ENCODE peak calls at places on chromosomes 3 and 15, in seven cellular contexts. One of them, this sample, is unnamed.
A peak's percentile ranks its signal among the peaks of the same experiment; 100 is the strongest.

GRCh38 chr3:5302661-5303060 is 115.2 kb downstream of the EDEM1 start:
- DNase-seq in tibial artery: no peak
- DNase-seq in right cardiac atrium: no peak
- DNase-seq in H1: no peak
- DNase-seq in SJSA1: no peak
- DNase-seq in effector memory CD4-positive, alpha-beta T cell: no peak
- DNase-seq in HL-60: no peak
- DNase-seq in this sample: no peak

GRCh38 chr3:127668906-127669305 is 3.8 kb upstream of the ABTB1 start:
- DNase-seq in tibial artery: no peak
- DNase-seq in right cardiac atrium: no peak
- DNase-seq in H1: no peak
- DNase-seq in SJSA1: no peak
- DNase-seq in effector memory CD4-positive, alpha-beta T cell: no peak
- DNase-seq in HL-60: no peak
- DNase-seq in this sample: no peak

GRCh38 chr15:22850055-22850454 is 11.6 kb downstream of the NIPA2 start:
- DNase-seq in tibial artery: no peak
- DNase-seq in right cardiac atrium: no peak
- DNase-seq in H1: no peak
- DNase-seq in SJSA1: no peak
- DNase-seq in effector memory CD4-positive, alpha-beta T cell: no peak
- DNase-seq in HL-60: no peak
- DNase-seq in this sample: no peak

GRCh38 chr3:94004301-94004910 is 24.0 kb downstream of the STX19 start:
- DNase-seq in tibial artery: no peak
- DNase-seq in right cardiac atrium: no peak
- DNase-seq in H1: no peak
- DNase-seq in SJSA1: no peak
- DNase-seq in effector memory CD4-positive, alpha-beta T cell: no peak
- DNase-seq in HL-60: peak; percentile 18
- DNase-seq in this sample: peak; percentile 14

GRCh38 chr15:101320501-101321052 is 25.5 kb upstream of the SNRPA1 start:
- DNase-seq in tibial artery: peak; percentile 40
- DNase-seq in right cardiac atrium: peak; percentile 54
- DNase-seq in H1: peak; percentile 71
- DNase-seq in SJSA1: peak; percentile 34
- DNase-seq in effector memory CD4-positive, alpha-beta T cell: peak; percentile 29
- DNase-seq in HL-60: peak; percentile 93
- DNase-seq in this sample: no peak

GRCh38 chr15:95068847-95069518 is 837.6 kb downstream of the MCTP2 start:
- DNase-seq in tibial artery: peak; percentile 25
- DNase-seq in right cardiac atrium: no peak
- DNase-seq in H1: no peak
- DNase-seq in SJSA1: no peak
- DNase-seq in effector memory CD4-positive, alpha-beta T cell: no peak
- DNase-seq in HL-60: no peak
- DNase-seq in this sample: no peak

GRCh38 chr15:68542771-68543544 is 35.8 kb upstream of the CORO2B start:
- DNase-seq in tibial artery: peak; percentile 83
- DNase-seq in right cardiac atrium: peak; percentile 59
- DNase-seq in H1: no peak
- DNase-seq in SJSA1: no peak
- DNase-seq in effector memory CD4-positive, alpha-beta T cell: no peak
- DNase-seq in HL-60: no peak
- DNase-seq in this sample: no peak

GRCh38 chr3:171774516-171774915 is 35.8 kb downstream of the PLD1 start:
- DNase-seq in tibial artery: no peak
- DNase-seq in right cardiac atrium: no peak
- DNase-seq in H1: no peak
- DNase-seq in SJSA1: no peak
- DNase-seq in effector memory CD4-positive, alpha-beta T cell: no peak
- DNase-seq in HL-60: no peak
- DNase-seq in this sample: no peak

GRCh38 chr15:96619171-96619570 is 288.7 kb downstream of the NR2F2 start:
- DNase-seq in tibial artery: no peak
- DNase-seq in right cardiac atrium: no peak
- DNase-seq in H1: no peak
- DNase-seq in SJSA1: no peak
- DNase-seq in effector memory CD4-positive, alpha-beta T cell: no peak
- DNase-seq in HL-60: no peak
- DNase-seq in this sample: no peak

GRCh38 chr3:132638721-132639120 is 20.9 kb downstream of the ACAD11 start:
- DNase-seq in tibial artery: no peak
- DNase-seq in right cardiac atrium: no peak
- DNase-seq in H1: no peak
- DNase-seq in SJSA1: no peak
- DNase-seq in effector memory CD4-positive, alpha-beta T cell: no peak
- DNase-seq in HL-60: no peak
- DNase-seq in this sample: no peak

GRCh38 chr3:174216948-174217718 is 642.0 kb upstream of the NAALADL2 start:
- DNase-seq in tibial artery: no peak
- DNase-seq in right cardiac atrium: no peak
- DNase-seq in H1: no peak
- DNase-seq in SJSA1: no peak
- DNase-seq in effector memory CD4-positive, alpha-beta T cell: no peak
- DNase-seq in HL-60: no peak
- DNase-seq in this sample: no peak

GRCh38 chr3:42605550-42606173 is 5.2 kb downstream of the NKTR start:
- DNase-seq in tibial artery: no peak
- DNase-seq in right cardiac atrium: no peak
- DNase-seq in H1: no peak
- DNase-seq in SJSA1: no peak
- DNase-seq in effector memory CD4-positive, alpha-beta T cell: no peak
- DNase-seq in HL-60: no peak
- DNase-seq in this sample: peak; percentile 77

GRCh38 chr3:42247576-42248027 is 18.4 kb downstream of the CCK start:
- DNase-seq in tibial artery: peak; percentile 47
- DNase-seq in right cardiac atrium: no peak
- DNase-seq in H1: peak; percentile 84
- DNase-seq in SJSA1: no peak
- DNase-seq in effector memory CD4-positive, alpha-beta T cell: peak; percentile 12
- DNase-seq in HL-60: peak; percentile 25
- DNase-seq in this sample: peak; percentile 76

GRCh38 chr3:146634346-146634745 is 29.2 kb upstream of the PLSCR5 start:
- DNase-seq in tibial artery: no peak
- DNase-seq in right cardiac atrium: no peak
- DNase-seq in H1: no peak
- DNase-seq in SJSA1: no peak
- DNase-seq in effector memory CD4-positive, alpha-beta T cell: no peak
- DNase-seq in HL-60: no peak
- DNase-seq in this sample: no peak

GRCh38 chr3:196981657-196982056 is 13.0 kb upstream of the PIGZ start:
- DNase-seq in tibial artery: no peak
- DNase-seq in right cardiac atrium: no peak
- DNase-seq in H1: no peak
- DNase-seq in SJSA1: no peak
- DNase-seq in effector memory CD4-positive, alpha-beta T cell: no peak
- DNase-seq in HL-60: no peak
- DNase-seq in this sample: no peak

GRCh38 chr15:96974761-96975160 is 644.3 kb downstream of the NR2F2 start:
- DNase-seq in tibial artery: no peak
- DNase-seq in right cardiac atrium: no peak
- DNase-seq in H1: no peak
- DNase-seq in SJSA1: no peak
- DNase-seq in effector memory CD4-positive, alpha-beta T cell: no peak
- DNase-seq in HL-60: no peak
- DNase-seq in this sample: no peak

GRCh38 chr3:88957751-88958452 is 149.5 kb upstream of the EPHA3 start:
- DNase-seq in tibial artery: no peak
- DNase-seq in right cardiac atrium: no peak
- DNase-seq in H1: no peak
- DNase-seq in SJSA1: no peak
- DNase-seq in effector memory CD4-positive, alpha-beta T cell: no peak
- DNase-seq in HL-60: no peak
- DNase-seq in this sample: no peak

GRCh38 chr3:128983293-128984069 is 10.4 kb downstream of the CFAP92 start:
- DNase-seq in tibial artery: no peak
- DNase-seq in right cardiac atrium: no peak
- DNase-seq in H1: no peak
- DNase-seq in SJSA1: no peak
- DNase-seq in effector memory CD4-positive, alpha-beta T cell: no peak
- DNase-seq in HL-60: no peak
- DNase-seq in this sample: no peak

GRCh38 chr3:132399054-132399929 is 18.0 kb upstream of the DNAJC13 start:
- DNase-seq in tibial artery: no peak
- DNase-seq in right cardiac atrium: no peak
- DNase-seq in H1: no peak
- DNase-seq in SJSA1: no peak
- DNase-seq in effector memory CD4-positive, alpha-beta T cell: no peak
- DNase-seq in HL-60: no peak
- DNase-seq in this sample: peak; percentile 19

GRCh38 chr3:195240939-195241338 is 30.0 kb downstream of the XXYLT1 start:
- DNase-seq in tibial artery: no peak
- DNase-seq in right cardiac atrium: no peak
- DNase-seq in H1: peak; percentile 39
- DNase-seq in SJSA1: peak; percentile 28
- DNase-seq in effector memory CD4-positive, alpha-beta T cell: no peak
- DNase-seq in HL-60: no peak
- DNase-seq in this sample: no peak

GRCh38 chr3:46429671-46430070 is 22.6 kb downstream of the CCRL2 start:
- DNase-seq in tibial artery: no peak
- DNase-seq in right cardiac atrium: no peak
- DNase-seq in H1: no peak
- DNase-seq in SJSA1: no peak
- DNase-seq in effector memory CD4-positive, alpha-beta T cell: no peak
- DNase-seq in HL-60: no peak
- DNase-seq in this sample: no peak

GRCh38 chr15:55628369-55628730 is 40.2 kb upstream of the PYGO1 start:
- DNase-seq in tibial artery: no peak
- DNase-seq in right cardiac atrium: no peak
- DNase-seq in H1: no peak
- DNase-seq in SJSA1: no peak
- DNase-seq in effector memory CD4-positive, alpha-beta T cell: no peak
- DNase-seq in HL-60: no peak
- DNase-seq in this sample: no peak

GRCh38 chr3:106811376-106811775 is 565.9 kb upstream of the CCDC54 start:
- DNase-seq in tibial artery: no peak
- DNase-seq in right cardiac atrium: no peak
- DNase-seq in H1: no peak
- DNase-seq in SJSA1: no peak
- DNase-seq in effector memory CD4-positive, alpha-beta T cell: no peak
- DNase-seq in HL-60: no peak
- DNase-seq in this sample: no peak

GRCh38 chr15:98888839-98889479 is 118.6 kb downstream of the PGPEP1L start:
- DNase-seq in tibial artery: no peak
- DNase-seq in right cardiac atrium: no peak
- DNase-seq in H1: no peak
- DNase-seq in SJSA1: peak; percentile 72
- DNase-seq in effector memory CD4-positive, alpha-beta T cell: no peak
- DNase-seq in HL-60: no peak
- DNase-seq in this sample: no peak

GRCh38 chr15:78316211-78317077 is 17.0 kb upstream of the SKIC8 start:
- DNase-seq in tibial artery: no peak
- DNase-seq in right cardiac atrium: no peak
- DNase-seq in H1: peak; percentile 62
- DNase-seq in SJSA1: no peak
- DNase-seq in effector memory CD4-positive, alpha-beta T cell: no peak
- DNase-seq in HL-60: no peak
- DNase-seq in this sample: no peak

GRCh38 chr3:23776352-23776891 is 29.3 kb upstream of the UBE2E1 start:
- DNase-seq in tibial artery: peak; percentile 25
- DNase-seq in right cardiac atrium: peak; percentile 16
- DNase-seq in H1: no peak
- DNase-seq in SJSA1: no peak
- DNase-seq in effector memory CD4-positive, alpha-beta T cell: no peak
- DNase-seq in HL-60: no peak
- DNase-seq in this sample: no peak

GRCh38 chr3:73510298-73510697 is 114.4 kb downstream of the PDZRN3 start:
- DNase-seq in tibial artery: no peak
- DNase-seq in right cardiac atrium: no peak
- DNase-seq in H1: no peak
- DNase-seq in SJSA1: no peak
- DNase-seq in effector memory CD4-positive, alpha-beta T cell: no peak
- DNase-seq in HL-60: no peak
- DNase-seq in this sample: no peak

GRCh38 chr3:73508330-73508954 is 116.3 kb downstream of the PDZRN3 start:
- DNase-seq in tibial artery: peak; percentile 54
- DNase-seq in right cardiac atrium: no peak
- DNase-seq in H1: no peak
- DNase-seq in SJSA1: peak; percentile 44
- DNase-seq in effector memory CD4-positive, alpha-beta T cell: no peak
- DNase-seq in HL-60: peak; percentile 10
- DNase-seq in this sample: peak; percentile 71

GRCh38 chr3:73509812-73510211 is 114.9 kb downstream of the PDZRN3 start:
- DNase-seq in tibial artery: no peak
- DNase-seq in right cardiac atrium: no peak
- DNase-seq in H1: no peak
- DNase-seq in SJSA1: no peak
- DNase-seq in effector memory CD4-positive, alpha-beta T cell: no peak
- DNase-seq in HL-60: no peak
- DNase-seq in this sample: no peak

GRCh38 chr3:73510784-73511183 is 114.0 kb downstream of the PDZRN3 start:
- DNase-seq in tibial artery: no peak
- DNase-seq in right cardiac atrium: no peak
- DNase-seq in H1: no peak
- DNase-seq in SJSA1: no peak
- DNase-seq in effector memory CD4-positive, alpha-beta T cell: no peak
- DNase-seq in HL-60: no peak
- DNase-seq in this sample: no peak

GRCh38 chr3:73509066-73509465 is 115.7 kb downstream of the PDZRN3 start:
- DNase-seq in tibial artery: no peak
- DNase-seq in right cardiac atrium: no peak
- DNase-seq in H1: no peak
- DNase-seq in SJSA1: no peak
- DNase-seq in effector memory CD4-positive, alpha-beta T cell: no peak
- DNase-seq in HL-60: no peak
- DNase-seq in this sample: no peak
- H3K4me3 ChIP-seq in tibial artery: no peak overlapping the region
- H3K4me3 ChIP-seq in right cardiac atrium: no peak overlapping the region
- H3K4me3 ChIP-seq in H1: no peak overlapping the region
- H3K4me3 ChIP-seq in SJSA1: no peak overlapping the region
- H3K4me3 ChIP-seq in effector memory CD4-positive, alpha-beta T cell: no peak overlapping the region
- H3K4me3 ChIP-seq in HL-60: no peak overlapping the region
- H3K4me3 ChIP-seq in this sample: no peak overlapping the region

GRCh38 chr3:134803652-134804051 is 8.6 kb downstream of the EPHB1 start:
- DNase-seq in tibial artery: no peak
- DNase-seq in right cardiac atrium: no peak
- DNase-seq in H1: no peak
- DNase-seq in SJSA1: no peak
- DNase-seq in effector memory CD4-positive, alpha-beta T cell: no peak
- DNase-seq in HL-60: no peak
- DNase-seq in this sample: no peak
- H3K27me3 ChIP-seq in tibial artery: no peaks in the 10 kb centered on the region
- H3K27me3 ChIP-seq in right cardiac atrium: no peaks in the 10 kb centered on the region
- H3K27me3 ChIP-seq in H1: no peaks in the 10 kb centered on the region
- H3K27me3 ChIP-seq in SJSA1: no peaks in the 10 kb centered on the region
- H3K27me3 ChIP-seq in effector memory CD4-positive, alpha-beta T cell: no peaks in the 10 kb centered on the region
- H3K27me3 ChIP-seq in HL-60: peaks cover 9% of the 10 kb centered on the region
- H3K27me3 ChIP-seq in this sample: no peaks in the 10 kb centered on the region

GRCh38 chr3:52315977-52316764 is at the start of gene DNAH1:
- DNase-seq in tibial artery: no peak
- DNase-seq in right cardiac atrium: no peak
- DNase-seq in H1: no peak
- DNase-seq in SJSA1: no peak
- DNase-seq in effector memory CD4-positive, alpha-beta T cell: no peak
- DNase-seq in HL-60: no peak
- DNase-seq in this sample: no peak
- H3K4me3 ChIP-seq in tibial artery: peak within 1 kb of the TSS; percentile 42
- H3K4me3 ChIP-seq in right cardiac atrium: no peak within 1 kb of the TSS
- H3K4me3 ChIP-seq in H1: peak within 1 kb of the TSS; percentile 56
- H3K4me3 ChIP-seq in SJSA1: no peak within 1 kb of the TSS
- H3K4me3 ChIP-seq in effector memory CD4-positive, alpha-beta T cell: no peak within 1 kb of the TSS
- H3K4me3 ChIP-seq in HL-60: no peak within 1 kb of the TSS
- H3K4me3 ChIP-seq in this sample: no peak within 1 kb of the TSS

GRCh38 chr3:111073186-111073585 is 1.6 kb downstream of the NECTIN3 start:
- DNase-seq in tibial artery: no peak
- DNase-seq in right cardiac atrium: no peak
- DNase-seq in H1: no peak
- DNase-seq in SJSA1: no peak
- DNase-seq in effector memory CD4-positive, alpha-beta T cell: no peak
- DNase-seq in HL-60: no peak
- DNase-seq in this sample: no peak
- H3K27me3 ChIP-seq in tibial artery: no peaks in the 10 kb centered on the region
- H3K27me3 ChIP-seq in right cardiac atrium: no peaks in the 10 kb centered on the region
- H3K27me3 ChIP-seq in H1: no peaks in the 10 kb centered on the region
- H3K27me3 ChIP-seq in SJSA1: no peaks in the 10 kb centered on the region
- H3K27me3 ChIP-seq in effector memory CD4-positive, alpha-beta T cell: no peaks in the 10 kb centered on the region
- H3K27me3 ChIP-seq in HL-60: peaks cover 46% of the 10 kb centered on the region
- H3K27me3 ChIP-seq in this sample: no peaks in the 10 kb centered on the region